ENCODE peak calls at places on chromosomes 7 and 10, in seven cellular contexts. L is neural progenitor cell; U is CD4-positive, alpha-beta T cell; M is AG04450; C is cardiac muscle cell; V is K562; F is RWPE1. D is an unnamed sample.

GRCh38 chr7:54719974-54720373 is 39.0 kb downstream of the SEC61G start:
- DNase-seq in C (no peak), L (no peak), U (no peak), V (no peak), F (no peak), M (no peak), D (no peak)

GRCh38 chr10:24617771-24618396 is 105.8 kb downstream of the ARHGAP21 start:
- DNase-seq in M (no peak), F (peak; percentile 20), C (peak; percentile 57), U (peak; percentile 14), L (peak; percentile 75), V (peak; percentile 68), D (peak; percentile 47)

GRCh38 chr10:60606343-60607080 is 171.8 kb upstream of the CDK1 start:
- DNase-seq in C (peak; percentile 92), U (no peak), L (no peak), F (peak; percentile 34), M (no peak), V (no peak), D (no peak)

GRCh38 chr7:132319481-132319880 is 256.8 kb downstream of the PLXNA4 start:
- DNase-seq in C (no peak), V (no peak), M (no peak), F (no peak), U (no peak), L (no peak), D (no peak)

GRCh38 chr10:23479798-23480473 is 41.1 kb downstream of the OTUD1 start:
- DNase-seq in M (no peak), F (no peak), L (no peak), V (no peak), U (no peak), C (peak; percentile 2), D (no peak)

GRCh38 chr7:84021292-84021898 is 173.2 kb downstream of the SEMA3A start:
- DNase-seq in L (no peak), F (no peak), V (no peak), U (no peak), C (peak; percentile 59), M (no peak), D (no peak)

GRCh38 chr7:99768471-99768870 is 15.5 kb downstream of the CYP3A4 start:
- DNase-seq in C (no peak), L (no peak), U (no peak), V (no peak), F (no peak), M (no peak), D (peak; percentile 6)

GRCh38 chr10:25820496-25821415 is 113.3 kb upstream of the MYO3A start:
- DNase-seq in U (no peak), L (no peak), V (no peak), M (no peak), C (no peak), F (no peak), D (no peak)

GRCh38 chr7:34982371-34983019 is 54.8 kb downstream of the DPY19L1 start:
- DNase-seq in F (no peak), M (no peak), V (no peak), L (no peak), C (no peak), U (no peak), D (no peak)

GRCh38 chr10:61621538-61622150 is 41.1 kb upstream of the CABCOCO1 start:
- DNase-seq in V (no peak), F (no peak), L (peak; percentile 11), U (no peak), M (no peak), C (peak; percentile 40), D (no peak)

GRCh38 chr7:158024881-158025280 is 562.7 kb downstream of the PTPRN2 start:
- DNase-seq in U (no peak), C (no peak), V (no peak), M (no peak), L (no peak), F (no peak), D (no peak)

GRCh38 chr7:127501817-127502216 is 83.6 kb downstream of the GCC1 start:
- DNase-seq in M (no peak), C (no peak), U (no peak), F (no peak), V (no peak), L (no peak), D (no peak)

GRCh38 chr7:725223-726005 is 1.1 kb upstream of the DNAAF5 start:
- DNase-seq in L (no peak), V (peak; percentile 8), M (no peak), C (peak; percentile 67), F (no peak), U (no peak), D (no peak)

GRCh38 chr7:3597243-3597642 is 296.2 kb downstream of the SDK1 start:
- DNase-seq in F (no peak), L (no peak), C (no peak), U (no peak), V (no peak), M (no peak), D (peak; percentile 91)

GRCh38 chr7:96707901-96708774 is 1.5 kb downstream of the SEM1 start:
- DNase-seq in U (no peak), M (no peak), L (no peak), C (no peak), V (no peak), F (no peak), D (no peak)

GRCh38 chr7:12809476-12809875 is 122.0 kb downstream of the ARL4A start:
- DNase-seq in M (no peak), F (peak; percentile 36), L (peak; percentile 18), V (no peak), C (no peak), U (no peak), D (no peak)

GRCh38 chr7:123432601-123433000 is 101.8 kb downstream of the IQUB start:
- DNase-seq in L (no peak), V (no peak), F (no peak), U (no peak), C (no peak), M (no peak), D (no peak)

GRCh38 chr7:129635300-129636029 is 23.9 kb downstream of the NRF1 start:
- DNase-seq in F (peak; percentile 53), L (peak; percentile 78), C (peak; percentile 83), M (peak; percentile 54), V (peak; percentile 80), U (peak; percentile 52), D (peak; percentile 73)

GRCh38 chr7:47103498-47104205 is 478.3 kb downstream of the TNS3 start:
- DNase-seq in V (peak; percentile 33), M (no peak), U (no peak), C (no peak), F (no peak), L (no peak), D (peak; percentile 15)

GRCh38 chr10:132884691-132885271 is 57.6 kb downstream of the CFAP46 start:
- DNase-seq in C (no peak), V (no peak), U (no peak), M (no peak), L (no peak), F (no peak), D (no peak)

GRCh38 chr7:131359136-131359776 is 31.6 kb downstream of the MKLN1 start:
- DNase-seq in V (no peak), F (no peak), C (no peak), U (no peak), L (no peak), M (no peak), D (no peak)

DNA sequence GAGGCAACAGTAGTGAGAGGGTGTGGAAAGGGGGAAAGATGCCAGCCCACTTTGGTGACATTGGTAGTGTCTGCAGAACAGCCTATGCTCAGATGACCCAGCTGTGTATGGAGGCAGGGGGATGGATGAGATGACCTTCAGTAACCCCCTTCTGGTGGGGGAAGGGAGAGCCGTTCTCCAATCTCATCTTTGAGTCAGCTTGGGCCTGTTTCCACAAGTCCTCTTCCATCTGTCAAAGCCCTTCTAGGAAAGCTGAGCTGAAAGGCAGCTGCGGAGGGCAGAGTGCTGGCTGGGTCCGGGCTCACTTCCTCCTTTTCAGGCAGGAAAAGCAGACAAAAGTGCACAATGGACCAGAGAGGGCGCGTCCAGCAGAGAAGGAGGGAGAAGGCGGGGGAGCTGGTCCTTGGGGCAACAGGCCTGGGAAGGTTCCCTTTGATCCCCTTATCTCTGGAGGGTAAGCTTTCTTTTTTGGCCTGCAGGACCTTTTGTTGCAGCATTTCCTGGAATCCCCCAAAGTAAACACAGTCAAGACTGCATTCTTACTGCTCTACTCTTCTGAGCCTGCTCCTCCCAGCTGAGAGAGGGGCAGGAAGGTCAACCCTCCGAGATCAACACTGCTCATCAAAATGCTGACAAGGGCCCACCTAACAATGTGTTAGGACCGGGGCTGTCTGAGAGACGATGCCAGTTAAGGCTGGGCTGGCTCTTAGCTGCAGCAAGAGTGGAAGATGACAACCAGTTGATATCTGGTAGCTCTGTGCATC is 1.2 kb upstream of the LRMDA start:
- DNase-seq in V (peak; percentile 39), L (peak; percentile 94), C (peak; percentile 56), M (no peak), F (peak; percentile 86), U (no peak), D (peak; percentile 8)
- H3K27ac ChIP-seq in V (no peak overlapping the region), L (no peak overlapping the region), C (no peak overlapping the region), M (no peak overlapping the region), F (peak overlapping the region; percentile 84), U (no peak overlapping the region), D (no peak overlapping the region)

GRCh38 chr7:19017374-19017773 is 100.1 kb downstream of the TWIST1 start:
- DNase-seq in U (no peak), C (no peak), F (no peak), V (no peak), L (no peak), M (no peak), D (no peak)
- TF ChIP-seq CTCF in U (no peak), C (no peak), F (no peak), V (no peak), L (peak; percentile 16), M (no peak), D (no peak)

DNA sequence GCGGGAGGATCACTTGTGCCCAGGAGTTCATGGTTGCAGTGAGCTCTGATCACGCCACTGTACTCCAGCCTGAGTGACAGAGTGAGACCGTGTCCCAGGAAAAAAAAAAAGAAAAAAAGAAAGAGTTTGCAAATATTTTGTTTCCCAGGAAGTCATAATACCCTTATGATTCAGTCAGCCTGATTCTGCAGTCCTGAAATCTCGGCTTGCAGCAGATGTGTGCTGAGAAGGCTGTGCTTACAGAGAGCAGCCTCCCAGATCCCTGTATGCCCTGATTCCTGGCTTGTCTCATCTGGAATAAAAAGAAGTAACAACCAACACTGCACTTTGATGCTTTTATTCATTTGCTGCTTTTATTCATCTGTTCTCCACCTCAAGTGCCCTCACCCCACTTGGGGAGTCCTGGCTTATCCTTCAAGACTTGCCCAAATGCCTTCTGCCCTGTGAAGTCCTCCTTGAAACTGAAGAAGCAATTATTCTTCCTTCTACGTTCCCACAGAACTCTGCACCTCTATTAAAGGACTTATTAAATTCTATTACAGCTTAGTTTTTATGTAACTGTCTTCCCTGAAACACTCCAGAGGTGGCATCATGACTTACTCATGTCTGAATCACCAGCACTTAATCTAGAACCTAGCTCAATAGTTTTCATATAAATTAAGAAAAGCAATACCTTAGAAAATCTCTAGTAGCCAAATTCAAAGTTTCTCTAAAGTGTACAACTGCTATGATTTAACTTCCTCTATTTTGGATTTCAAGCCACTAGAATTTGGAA is 27.7 kb upstream of the BPGM start:
- DNase-seq in C (peak; percentile 58), M (no peak), L (no peak), V (no peak), F (peak; percentile 33), U (no peak), D (no peak)
- H3K27ac ChIP-seq in C (no peak overlapping the region), M (peak overlapping the region; percentile 77), L (no peak overlapping the region), V (no peak overlapping the region), F (peak overlapping the region; percentile 57), U (no peak overlapping the region), D (no peak overlapping the region)

DNA sequence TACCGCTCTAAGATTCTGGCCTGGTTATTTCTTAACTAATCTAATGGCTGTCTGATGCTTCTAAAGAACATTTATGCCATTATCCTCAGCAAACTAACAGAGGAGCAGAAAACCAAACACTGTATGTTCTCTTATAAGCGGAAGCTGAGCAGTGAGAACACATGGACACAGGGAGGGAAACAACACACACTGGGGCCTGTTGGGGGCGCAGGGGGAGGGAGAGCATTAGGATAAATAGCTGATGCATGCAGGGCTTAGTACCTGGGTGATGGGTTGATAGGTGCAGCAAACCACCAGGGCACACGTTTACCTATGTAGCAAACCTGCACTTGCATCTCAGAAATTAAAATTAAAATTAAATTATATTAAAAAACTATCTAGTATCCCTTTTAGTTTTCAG is 853.5 kb downstream of the GATA3 start:
- DNase-seq in L (peak; percentile 17), V (no peak), C (no peak), U (no peak), F (no peak), M (no peak), D (no peak)
- TF ChIP-seq CTCF in L (peak; percentile 37), V (no peak), C (no peak), U (no peak), F (no peak), M (no peak), D (peak; percentile 37)